ENCODE peak calls at places on chromosomes 4 and X, in ten cellular contexts. P, F, H, Y, D, E, K, L, R and M are unnamed samples.

GRCh38 chrX:135974279-135974856 is 580 bp upstream of the MMGT1 start:
- DNase-seq in P (peak; percentile 69), F (no peak), H (peak; percentile 48), Y (peak; percentile 57), D (no peak), E (no peak), K (no peak), L (peak; percentile 75), R (peak; percentile 35), M (peak; percentile 85)

GRCh38 chr4:52660643-52661042 is 1.5 kb upstream of the USP46 start:
- DNase-seq in P (no peak), F (no peak), H (no peak), Y (no peak), D (no peak), E (no peak), K (no peak), L (no peak), R (no peak), M (no peak)

GRCh38 chr4:57777871-57778270 is 667.7 kb upstream of the IGFBP7 start:
- DNase-seq in P (no peak), F (no peak), H (no peak), Y (no peak), D (no peak), E (no peak), K (no peak), L (no peak), R (no peak), M (no peak)

GRCh38 chrX:43065978-43066377 is 288.0 kb upstream of the PPP1R2C start:
- DNase-seq in P (no peak), F (no peak), H (no peak), Y (no peak), D (no peak), E (no peak), K (no peak), L (no peak), R (no peak), M (no peak)

GRCh38 chr4:118910221-118910620 is 21.6 kb downstream of the SYNPO2 start:
- DNase-seq in P (no peak), F (no peak), H (no peak), Y (no peak), D (no peak), E (no peak), K (no peak), L (no peak), R (no peak), M (no peak)

GRCh38 chrX:76454456-76454927 is 27.0 kb downstream of the MAGEE1 start:
- DNase-seq in P (no peak), F (peak; percentile 33), H (no peak), Y (no peak), D (no peak), E (peak; percentile 47), K (no peak), L (peak; percentile 28), R (no peak), M (peak; percentile 7)

GRCh38 chr4:168319486-168320019 is 1.0 kb upstream of the DDX60 start:
- DNase-seq in P (no peak), F (no peak), H (no peak), Y (no peak), D (no peak), E (no peak), K (no peak), L (no peak), R (no peak), M (no peak)

GRCh38 chrX:84170931-84171330 is 17.1 kb downstream of the RPS6KA6 start:
- DNase-seq in P (no peak), F (no peak), H (no peak), Y (no peak), D (no peak), E (no peak), K (no peak), L (no peak), R (no peak), M (no peak)

GRCh38 chr4:129377131-129377845 is 281.3 kb downstream of the C4orf33 start:
- DNase-seq in P (no peak), F (no peak), H (no peak), Y (no peak), D (no peak), E (no peak), K (no peak), L (no peak), R (no peak), M (no peak)

GRCh38 chr4:123786955-123787354 is 390.4 kb downstream of the SPRY1 start:
- DNase-seq in P (no peak), F (no peak), H (no peak), Y (no peak), D (no peak), E (no peak), K (no peak), L (no peak), R (no peak), M (no peak)

GRCh38 chr4:77220841-77221613 is 64.0 kb downstream of the CCNG2 start:
- DNase-seq in P (no peak), F (no peak), H (no peak), Y (no peak), D (no peak), E (peak; percentile 23), K (no peak), L (no peak), R (no peak), M (no peak)

GRCh38 chr4:176376032-176376614 is 56.4 kb downstream of the SPCS3 start:
- DNase-seq in P (no peak), F (no peak), H (no peak), Y (no peak), D (no peak), E (peak; percentile 37), K (no peak), L (peak; percentile 33), R (no peak), M (no peak)

GRCh38 chrX:30822068-30822671 is 66.9 kb downstream of the TAB3 start:
- DNase-seq in P (no peak), F (no peak), H (no peak), Y (no peak), D (no peak), E (no peak), K (no peak), L (peak; percentile 51), R (no peak), M (no peak)

GRCh38 chr4:74112399-74113090 is 13.6 kb upstream of the CXCL2 start:
- DNase-seq in P (no peak), F (no peak), H (no peak), Y (no peak), D (no peak), E (no peak), K (peak; percentile 54), L (no peak), R (no peak), M (no peak)

GRCh38 chr4:5780831-5781480 is 70.0 kb downstream of the EVC start:
- DNase-seq in P (no peak), F (no peak), H (no peak), Y (no peak), D (no peak), E (peak; percentile 78), K (no peak), L (no peak), R (no peak), M (no peak)

GRCh38 chr4:41324861-41325260 is 68.1 kb downstream of the UCHL1 start:
- DNase-seq in P (no peak), F (no peak), H (no peak), Y (no peak), D (no peak), E (no peak), K (no peak), L (no peak), R (no peak), M (no peak)

GRCh38 chr4:128354205-128354821 is 66.7 kb upstream of the PGRMC2 start:
- DNase-seq in P (peak; percentile 21), F (no peak), H (no peak), Y (no peak), D (no peak), E (peak; percentile 78), K (no peak), L (no peak), R (no peak), M (no peak)

GRCh38 chrX:40205471-40205870 is 107.7 kb upstream of the BCOR start:
- DNase-seq in P (no peak), F (no peak), H (no peak), Y (no peak), D (no peak), E (no peak), K (no peak), L (no peak), R (no peak), M (no peak)

GRCh38 chrX:21932277-21932996 is 8.1 kb upstream of the SMS start:
- DNase-seq in P (no peak), F (no peak), H (no peak), Y (no peak), D (no peak), E (peak; percentile 82), K (no peak), L (no peak), R (no peak), M (no peak)

GRCh38 chr4:125732682-125733081 is 417.9 kb downstream of the FAT4 start:
- DNase-seq in P (no peak), F (no peak), H (no peak), Y (no peak), D (no peak), E (no peak), K (no peak), L (no peak), R (no peak), M (no peak)

GRCh38 chrX:102154218-102154860 is 1.4 kb downstream of the BEX5 start:
- DNase-seq in P (peak; percentile 3), F (no peak), H (no peak), Y (no peak), D (no peak), E (no peak), K (no peak), L (no peak), R (peak; percentile 5), M (peak; percentile 7)

GRCh38 chrX:16022580-16023170 is 100.7 kb upstream of the GRPR start:
- DNase-seq in P (no peak), F (no peak), H (no peak), Y (no peak), D (no peak), E (peak; percentile 49), K (no peak), L (no peak), R (no peak), M (no peak)

GRCh38 chr4:168070903-168071302 is 21.4 kb upstream of the ANXA10 start:
- DNase-seq in P (no peak), F (no peak), H (no peak), Y (no peak), D (no peak), E (no peak), K (no peak), L (no peak), R (no peak), M (no peak)

GRCh38 chrX:112147206-112147605 is 64.6 kb upstream of the TRPC5 start:
- DNase-seq in P (no peak), F (no peak), H (no peak), Y (no peak), D (no peak), E (peak; percentile 41), K (no peak), L (peak; percentile 2), R (no peak), M (peak; percentile 22)

GRCh38 chr4:28225005-28225404 is 1364.4 kb downstream of the STIM2 start:
- DNase-seq in P (no peak), F (peak; percentile 35), H (no peak), Y (no peak), D (no peak), E (peak; percentile 29), K (no peak), L (peak; percentile 6), R (no peak), M (peak; percentile 76)

GRCh38 chr4:184645904-184646610 is 3.2 kb downstream of the CASP3 start:
- DNase-seq in P (no peak), F (no peak), H (no peak), Y (no peak), D (no peak), E (no peak), K (no peak), L (no peak), R (no peak), M (peak; percentile 47)

GRCh38 chrX:68989865-68990606 is 161.2 kb downstream of the EFNB1 start:
- DNase-seq in P (peak; percentile 55), F (peak; percentile 73), H (no peak), Y (no peak), D (no peak), E (peak; percentile 76), K (no peak), L (no peak), R (no peak), M (no peak)

GRCh38 chrX:34658316-34658715 is 1.2 kb upstream of the TMEM47 start:
- DNase-seq in P (no peak), F (no peak), H (no peak), Y (no peak), D (no peak), E (peak; percentile 22), K (no peak), L (no peak), R (no peak), M (no peak)